ENCODE peak calls at places on chromosomes 3 and 15, in six cellular contexts. One of them, this sample, is unnamed.

GRCh38 chr3:193940526-193940925 is 195.4 kb upstream of the HES1 start:
- DNase-seq in GM12865: no peak
- DNase-seq in fibroblast of mammary gland: no peak
- DNase-seq in D721Med: no peak
- DNase-seq in G401: no peak
- DNase-seq in activated naive CD4-positive, alpha-beta T cell treated with anti-CD3 and anti-CD28 coated beads for 36 hours: no peak
- DNase-seq in this sample: no peak

GRCh38 chr3:33664195-33664594 is 53.9 kb downstream of the CLASP2 start:
- DNase-seq in GM12865: no peak
- DNase-seq in D721Med: no peak
- DNase-seq in G401: no peak
- DNase-seq in activated naive CD4-positive, alpha-beta T cell treated with anti-CD3 and anti-CD28 coated beads for 36 hours: no peak
- DNase-seq in fibroblast of mammary gland: peak; percentile 95
- DNase-seq in this sample: peak; percentile 85

GRCh38 chr15:96066126-96066525 is 264.4 kb upstream of the NR2F2 start:
- DNase-seq in GM12865: no peak
- DNase-seq in D721Med: no peak
- DNase-seq in fibroblast of mammary gland: no peak
- DNase-seq in activated naive CD4-positive, alpha-beta T cell treated with anti-CD3 and anti-CD28 coated beads for 36 hours: no peak
- DNase-seq in G401: no peak
- DNase-seq in this sample: no peak

GRCh38 chr3:27677554-27677953 is 44.6 kb downstream of the EOMES start:
- DNase-seq in activated naive CD4-positive, alpha-beta T cell treated with anti-CD3 and anti-CD28 coated beads for 36 hours: no peak
- DNase-seq in D721Med: no peak
- DNase-seq in GM12865: no peak
- DNase-seq in G401: no peak
- DNase-seq in fibroblast of mammary gland: peak; percentile 99
- DNase-seq in this sample: peak; percentile 94

GRCh38 chr15:70096215-70096974 is 1.3 kb downstream of the TLE3 start:
- DNase-seq in activated naive CD4-positive, alpha-beta T cell treated with anti-CD3 and anti-CD28 coated beads for 36 hours: peak; percentile 72
- DNase-seq in GM12865: peak; percentile 43
- DNase-seq in D721Med: no peak
- DNase-seq in fibroblast of mammary gland: peak; percentile 56
- DNase-seq in G401: peak; percentile 28
- DNase-seq in this sample: peak; percentile 58

GRCh38 chr15:99721104-99721778 is 12.0 kb downstream of the LYSMD4 start:
- DNase-seq in activated naive CD4-positive, alpha-beta T cell treated with anti-CD3 and anti-CD28 coated beads for 36 hours: peak; percentile 49
- DNase-seq in G401: no peak
- DNase-seq in fibroblast of mammary gland: no peak
- DNase-seq in GM12865: no peak
- DNase-seq in D721Med: no peak
- DNase-seq in this sample: no peak

GRCh38 chr3:9780451-9780797 is 10.7 kb upstream of the CAMK1 start:
- DNase-seq in fibroblast of mammary gland: no peak
- DNase-seq in D721Med: no peak
- DNase-seq in activated naive CD4-positive, alpha-beta T cell treated with anti-CD3 and anti-CD28 coated beads for 36 hours: no peak
- DNase-seq in GM12865: no peak
- DNase-seq in G401: no peak
- DNase-seq in this sample: no peak

GRCh38 chr3:177789500-177789899 is 592.2 kb upstream of the TBL1XR1 start:
- DNase-seq in activated naive CD4-positive, alpha-beta T cell treated with anti-CD3 and anti-CD28 coated beads for 36 hours: no peak
- DNase-seq in GM12865: no peak
- DNase-seq in G401: no peak
- DNase-seq in fibroblast of mammary gland: no peak
- DNase-seq in D721Med: no peak
- DNase-seq in this sample: no peak

GRCh38 chr3:133838916-133839800 is 33.5 kb downstream of the SRPRB start:
- DNase-seq in D721Med: no peak
- DNase-seq in fibroblast of mammary gland: no peak
- DNase-seq in G401: no peak
- DNase-seq in GM12865: no peak
- DNase-seq in activated naive CD4-positive, alpha-beta T cell treated with anti-CD3 and anti-CD28 coated beads for 36 hours: no peak
- DNase-seq in this sample: no peak

GRCh38 chr3:193333229-193333628 is 45.3 kb downstream of the ATP13A5 start:
- DNase-seq in activated naive CD4-positive, alpha-beta T cell treated with anti-CD3 and anti-CD28 coated beads for 36 hours: no peak
- DNase-seq in D721Med: no peak
- DNase-seq in fibroblast of mammary gland: no peak
- DNase-seq in G401: no peak
- DNase-seq in GM12865: no peak
- DNase-seq in this sample: no peak

This sample was measured in astrocyte of the spinal cord.